ENCODE peak calls at places on chromosomes 16 and 17, in ten cellular contexts. One of them, this sample, is unnamed.

GRCh38 chr16:4407543-4408322 is 8.7 kb downstream of the CORO7 start:
- DNase-seq in amniotic epithelial cell: no peak
- DNase-seq in AG04450: peak
- DNase-seq in suprapubic skin: no peak
- DNase-seq in activated T-helper 1 cell treated with Interleukin-2 at 50 U/mL for 16 hours: no peak
- DNase-seq in aorta: no peak
- DNase-seq in RCC 7860: no peak
- DNase-seq in HCEC 1CT: peak
- DNase-seq in Calu3: no peak
- DNase-seq in naive thymus-derived CD8-positive, alpha-beta T cell: no peak
- DNase-seq in this sample: no peak

GRCh38 chr17:76240461-76241204 is at the start of gene RNF157:
- DNase-seq in amniotic epithelial cell: peak
- DNase-seq in AG04450: no peak
- DNase-seq in suprapubic skin: no peak
- DNase-seq in activated T-helper 1 cell treated with Interleukin-2 at 50 U/mL for 16 hours: peak
- DNase-seq in aorta: peak
- DNase-seq in RCC 7860: no peak
- DNase-seq in HCEC 1CT: peak
- DNase-seq in Calu3: peak
- DNase-seq in naive thymus-derived CD8-positive, alpha-beta T cell: peak
- DNase-seq in this sample: no peak

GRCh38 chr16:85419503-85420408 is 193.4 kb upstream of the GSE1 start:
- DNase-seq in amniotic epithelial cell: no peak
- DNase-seq in AG04450: no peak
- DNase-seq in suprapubic skin: no peak
- DNase-seq in activated T-helper 1 cell treated with Interleukin-2 at 50 U/mL for 16 hours: no peak
- DNase-seq in aorta: peak
- DNase-seq in RCC 7860: no peak
- DNase-seq in HCEC 1CT: no peak
- DNase-seq in Calu3: no peak
- DNase-seq in naive thymus-derived CD8-positive, alpha-beta T cell: no peak
- DNase-seq in this sample: no peak

GRCh38 chr17:80980397-80981061 is 11.1 kb upstream of the CHMP6 start:
- DNase-seq in amniotic epithelial cell: peak
- DNase-seq in AG04450: no peak
- DNase-seq in suprapubic skin: no peak
- DNase-seq in activated T-helper 1 cell treated with Interleukin-2 at 50 U/mL for 16 hours: no peak
- DNase-seq in aorta: no peak
- DNase-seq in RCC 7860: peak
- DNase-seq in HCEC 1CT: peak
- DNase-seq in Calu3: no peak
- DNase-seq in naive thymus-derived CD8-positive, alpha-beta T cell: no peak
- DNase-seq in this sample: peak

GRCh38 chr17:39740357-39741111 is 2.8 kb downstream of the GRB7 start:
- DNase-seq in amniotic epithelial cell: peak
- DNase-seq in AG04450: no peak
- DNase-seq in suprapubic skin: no peak
- DNase-seq in activated T-helper 1 cell treated with Interleukin-2 at 50 U/mL for 16 hours: no peak
- DNase-seq in aorta: no peak
- DNase-seq in RCC 7860: peak
- DNase-seq in HCEC 1CT: peak
- DNase-seq in Calu3: peak
- DNase-seq in naive thymus-derived CD8-positive, alpha-beta T cell: no peak
- DNase-seq in this sample: peak

GRCh38 chr17:73939808-73940207 is 263.7 kb upstream of the RPL38 start:
- DNase-seq in amniotic epithelial cell: no peak
- DNase-seq in AG04450: no peak
- DNase-seq in suprapubic skin: no peak
- DNase-seq in activated T-helper 1 cell treated with Interleukin-2 at 50 U/mL for 16 hours: no peak
- DNase-seq in aorta: no peak
- DNase-seq in RCC 7860: no peak
- DNase-seq in HCEC 1CT: no peak
- DNase-seq in Calu3: no peak
- DNase-seq in naive thymus-derived CD8-positive, alpha-beta T cell: no peak
- DNase-seq in this sample: no peak

GRCh38 chr16:56679813-56680212 is 2.5 kb upstream of the MT1X start:
- DNase-seq in amniotic epithelial cell: no peak
- DNase-seq in AG04450: no peak
- DNase-seq in suprapubic skin: no peak
- DNase-seq in activated T-helper 1 cell treated with Interleukin-2 at 50 U/mL for 16 hours: no peak
- DNase-seq in aorta: no peak
- DNase-seq in RCC 7860: peak
- DNase-seq in HCEC 1CT: no peak
- DNase-seq in Calu3: peak
- DNase-seq in naive thymus-derived CD8-positive, alpha-beta T cell: no peak
- DNase-seq in this sample: no peak

GRCh38 chr17:82217530-82218204 is 5.0 kb upstream of the CCDC57 start:
- DNase-seq in amniotic epithelial cell: peak
- DNase-seq in AG04450: peak
- DNase-seq in suprapubic skin: no peak
- DNase-seq in activated T-helper 1 cell treated with Interleukin-2 at 50 U/mL for 16 hours: no peak
- DNase-seq in aorta: peak
- DNase-seq in RCC 7860: peak
- DNase-seq in HCEC 1CT: peak
- DNase-seq in Calu3: peak
- DNase-seq in naive thymus-derived CD8-positive, alpha-beta T cell: no peak
- DNase-seq in this sample: no peak

GRCh38 chr17:57518587-57519118 is 226.4 kb downstream of the CCDC182 start:
- DNase-seq in amniotic epithelial cell: no peak
- DNase-seq in AG04450: no peak
- DNase-seq in suprapubic skin: no peak
- DNase-seq in activated T-helper 1 cell treated with Interleukin-2 at 50 U/mL for 16 hours: no peak
- DNase-seq in aorta: no peak
- DNase-seq in RCC 7860: no peak
- DNase-seq in HCEC 1CT: no peak
- DNase-seq in Calu3: no peak
- DNase-seq in naive thymus-derived CD8-positive, alpha-beta T cell: no peak
- DNase-seq in this sample: no peak

GRCh38 chr16:59913666-59914065 is 1179.5 kb upstream of the GOT2 start:
- DNase-seq in amniotic epithelial cell: no peak
- DNase-seq in AG04450: no peak
- DNase-seq in suprapubic skin: no peak
- DNase-seq in activated T-helper 1 cell treated with Interleukin-2 at 50 U/mL for 16 hours: no peak
- DNase-seq in aorta: no peak
- DNase-seq in RCC 7860: no peak
- DNase-seq in HCEC 1CT: no peak
- DNase-seq in Calu3: no peak
- DNase-seq in naive thymus-derived CD8-positive, alpha-beta T cell: no peak
- DNase-seq in this sample: no peak

This sample was measured in keratinocyte.